ENCODE peak calls at places on chromosomes 16 and 17, in ten cellular contexts. D is foreskin fibroblast, U is GM04504, Q is HT-29, L is T47D, I is naive B cell, P is HS-5, J is uterus, X is heart right ventricle, R is COR-L47. F is an unnamed sample.

GRCh38 chr16:31537362-31537921 is 9.7 kb downstream of the AHSP start:
- DNase-seq in U (no peak), L (no peak), R (no peak), D (no peak), X (peak; percentile 22), P (no peak), I (no peak), J (no peak), Q (no peak), F (no peak)

GRCh38 chr16:84699712-84700517 is at the start of gene USP10:
- DNase-seq in L (peak; percentile 86), I (peak; percentile 89), P (no peak), Q (peak; percentile 75), U (peak; percentile 52), J (peak; percentile 78), R (peak; percentile 74), D (peak; percentile 87), X (peak; percentile 83), F (peak; percentile 92)

GRCh38 chr16:1706386-1707192 is 594 bp downstream of the MAPK8IP3 start:
- DNase-seq in R (no peak), I (no peak), Q (no peak), U (no peak), J (no peak), L (peak; percentile 33), P (no peak), D (peak; percentile 61), X (no peak), F (peak; percentile 20)

GRCh38 chr16:8863594-8864424 is 5.0 kb downstream of the CARHSP1 start:
- DNase-seq in I (no peak), P (no peak), X (peak; percentile 54), R (no peak), Q (peak; percentile 73), U (no peak), L (peak; percentile 59), J (no peak), D (peak; percentile 44), F (no peak)

GRCh38 chr16:75803753-75804152 is 77.5 kb upstream of the CPHXL start:
- DNase-seq in L (no peak), D (no peak), P (no peak), X (no peak), I (no peak), J (no peak), R (no peak), Q (no peak), U (no peak), F (no peak)

GRCh38 chr16:46866286-46866685 is 17.9 kb upstream of the GPT2 start:
- DNase-seq in L (no peak), X (no peak), P (no peak), J (no peak), R (no peak), U (no peak), D (no peak), I (no peak), Q (no peak), F (no peak)

GRCh38 chr17:71330099-71330375 is 790.8 kb upstream of the SOX9 start:
- DNase-seq in J (no peak), U (no peak), L (no peak), I (no peak), Q (no peak), P (no peak), R (no peak), D (no peak), X (no peak), F (no peak)

GRCh38 chr16:19505600-19506303 is 16.1 kb downstream of the GDE1 start:
- DNase-seq in P (no peak), D (peak; percentile 70), J (no peak), I (no peak), U (no peak), Q (no peak), L (peak; percentile 28), X (no peak), R (no peak), F (no peak)

GRCh38 chr17:62675701-62676100 is 48.2 kb downstream of the MRC2 start:
- DNase-seq in J (no peak), P (no peak), U (no peak), I (no peak), D (no peak), R (no peak), X (no peak), Q (no peak), L (no peak), F (no peak)

GRCh38 chr16:11602321-11602720 is 15.6 kb upstream of the LITAF start:
- DNase-seq in D (no peak), P (no peak), X (no peak), L (no peak), J (no peak), Q (no peak), I (no peak), R (peak; percentile 8), U (no peak), F (no peak)

GRCh38 chr17:61635913-61636432 is 45.0 kb upstream of the NACA2 start:
- DNase-seq in D (peak; percentile 79), P (peak; percentile 54), I (peak; percentile 38), R (peak; percentile 18), Q (peak; percentile 81), J (no peak), L (peak; percentile 82), X (no peak), U (peak; percentile 25), F (peak; percentile 21)

GRCh38 chr17:74547736-74548135 is 1.8 kb upstream of the CD300C start:
- DNase-seq in D (no peak), P (no peak), Q (no peak), U (no peak), X (no peak), R (no peak), I (no peak), J (no peak), L (no peak), F (peak; percentile 20)

GRCh38 chr16:84382396-84382795 is 14.1 kb downstream of the ATP2C2 start:
- DNase-seq in U (no peak), R (no peak), Q (no peak), I (no peak), X (no peak), P (no peak), L (no peak), D (no peak), J (no peak), F (no peak)

GRCh38 chr16:19935696-19936095 is 51.0 kb upstream of the GPRC5B start:
- DNase-seq in Q (no peak), U (no peak), R (peak; percentile 45), D (no peak), I (no peak), L (no peak), P (no peak), J (no peak), X (no peak), F (no peak)

GRCh38 chr17:43768382-43768781 is 9.8 kb upstream of the SOST start:
- DNase-seq in I (peak; percentile 44), X (peak; percentile 48), J (no peak), U (no peak), R (no peak), D (no peak), Q (no peak), P (no peak), L (no peak), F (no peak)

GRCh38 chr16:46885960-46886763 is 2.0 kb downstream of the GPT2 start:
- DNase-seq in D (no peak), U (no peak), J (no peak), Q (peak; percentile 39), R (no peak), X (no peak), I (no peak), P (no peak), L (no peak), F (no peak)

GRCh38 chr17:3678095-3678820 is 9.6 kb downstream of the EMC6 start:
- DNase-seq in P (no peak), I (no peak), D (peak; percentile 62), L (no peak), Q (no peak), R (no peak), U (no peak), J (no peak), X (no peak), F (no peak)

F was measured in T-helper 2 cell treated with Interferon-gamma antibody and Interleukin-4, amounts not matched to agents 5 μg/mL and 100 μg/mL, for 36 hours.